ENCODE peak calls at places on chromosomes 1 and 21, in five cellular contexts. W, G, A, X and Y are unnamed samples.

GRCh38 chr1:54547601-54548388 is at the start of gene ACOT11:
- DNase-seq in W (no peak), G (no peak), A (no peak), X (peak), Y (no peak)

GRCh38 chr1:25197982-25198681 is 34.2 kb downstream of the SYF2 start:
- DNase-seq in W (no peak), G (no peak), A (no peak), X (peak), Y (no peak)

GRCh38 chr1:19744886-19745285 is 54.8 kb downstream of the TMCO4 start:
- DNase-seq in W (no peak), G (no peak), A (no peak), X (no peak), Y (no peak)

GRCh38 chr1:231039161-231040018 is 664 bp downstream of the FAM89A start:
- DNase-seq in W (no peak), G (peak), A (peak), X (no peak), Y (no peak)

GRCh38 chr1:108000620-108001105 is 35.7 kb upstream of the VAV3 start:
- DNase-seq in W (no peak), G (no peak), A (no peak), X (peak), Y (no peak)

GRCh38 chr1:230832466-230832865 is 35.9 kb downstream of the C1orf198 start:
- DNase-seq in W (no peak), G (no peak), A (no peak), X (no peak), Y (no peak)

GRCh38 chr1:116330342-116330652 is 42.7 kb upstream of the ATP1A1 start:
- DNase-seq in W (no peak), G (no peak), A (no peak), X (no peak), Y (no peak)

GRCh38 chr1:36778773-36779172 is 255.5 kb downstream of the GRIK3 start:
- DNase-seq in W (no peak), G (no peak), A (no peak), X (no peak), Y (no peak)

GRCh38 chr1:195202271-195202670 is 1406.0 kb downstream of the KCNT2 start:
- DNase-seq in W (no peak), G (no peak), A (no peak), X (no peak), Y (no peak)

GRCh38 chr1:147558045-147558444 is 16.7 kb downstream of the BCL9 start:
- DNase-seq in W (no peak), G (no peak), A (no peak), X (no peak), Y (no peak)

GRCh38 chr1:232966663-232967062 is 16.3 kb downstream of the NTPCR start:
- DNase-seq in W (no peak), G (no peak), A (no peak), X (no peak), Y (no peak)

GRCh38 chr1:166975361-166976129 is at the start of gene ILDR2:
- DNase-seq in W (no peak), G (peak), A (peak), X (no peak), Y (peak)

GRCh38 chr1:94821636-94822305 is 1.6 kb downstream of the SLC44A3 start:
- DNase-seq in W (no peak), G (no peak), A (no peak), X (peak), Y (no peak)

GRCh38 chr1:204503122-204503912 is 8.7 kb upstream of the PIK3C2B start:
- DNase-seq in W (no peak), G (no peak), A (peak), X (peak), Y (peak)

GRCh38 chr1:28582248-28582615 is 9.8 kb upstream of the RAB42 start:
- DNase-seq in W (no peak), G (no peak), A (no peak), X (no peak), Y (no peak)

GRCh38 chr1:236508593-236509027 is 15.2 kb upstream of the LGALS8 start:
- DNase-seq in W (peak), G (no peak), A (no peak), X (no peak), Y (no peak)

GRCh38 chr1:172950528-172950927 is 100.2 kb downstream of the TNFSF18 start:
- DNase-seq in W (no peak), G (no peak), A (no peak), X (no peak), Y (no peak)

GRCh38 chr1:69982992-69983391 is 222.4 kb downstream of the LRRC40 start:
- DNase-seq in W (no peak), G (no peak), A (no peak), X (no peak), Y (peak)

GRCh38 chr21:14453339-14453738 is 70.4 kb upstream of the HSPA13 start:
- DNase-seq in W (peak), G (no peak), A (peak), X (no peak), Y (no peak)

GRCh38 chr1:207793327-207793726 is 41.5 kb downstream of the CD46 start:
- DNase-seq in W (no peak), G (no peak), A (no peak), X (no peak), Y (no peak)

GRCh38 chr1:86207323-86207722 is 50.8 kb upstream of the COL24A1 start:
- DNase-seq in W (no peak), G (no peak), A (no peak), X (no peak), Y (no peak)

GRCh38 chr1:186418503-186418902 is 42.4 kb downstream of the PDC start:
- DNase-seq in W (no peak), G (no peak), A (no peak), X (no peak), Y (no peak)

GRCh38 chr1:116956378-116956777 is 45.2 kb upstream of the CD101 start:
- DNase-seq in W (no peak), G (no peak), A (no peak), X (no peak), Y (no peak)

GRCh38 chr1:19744335-19744743 is 55.4 kb downstream of the TMCO4 start:
- DNase-seq in W (no peak), G (no peak), A (no peak), X (no peak), Y (no peak)

GRCh38 chr1:92909321-92909720 is 51.9 kb downstream of the DIPK1A start:
- DNase-seq in W (no peak), G (no peak), A (no peak), X (no peak), Y (peak)

GRCh38 chr1:162033445-162033844 is 9.8 kb upstream of the OLFML2B start:
- DNase-seq in W (no peak), G (no peak), A (no peak), X (no peak), Y (no peak)

GRCh38 chr21:33039542-33039941 is 13.8 kb downstream of the OLIG2 start:
- DNase-seq in W (no peak), G (no peak), A (no peak), X (no peak), Y (no peak)

GRCh38 chr1:29513357-29513756 is 277.0 kb downstream of the PTPRU start:
- DNase-seq in W (peak), G (peak), A (peak), X (peak), Y (peak)

GRCh38 chr1:44501022-44501910 is 96.2 kb downstream of the RNF220 start:
- DNase-seq in W (no peak), G (peak), A (no peak), X (peak), Y (no peak)

GRCh38 chr1:36503159-36503558 is 20.4 kb upstream of the CSF3R start:
- DNase-seq in W (no peak), G (no peak), A (no peak), X (no peak), Y (no peak)

GRCh38 chr1:45503462-45504360 is 3.6 kb downstream of the MMACHC start:
- DNase-seq in W (no peak), G (no peak), A (no peak), X (no peak), Y (no peak)

GRCh38 chr1:209769171-209769904 is 13.5 kb downstream of the TRAF3IP3 start:
- DNase-seq in W (peak), G (no peak), A (no peak), X (no peak), Y (no peak)

GRCh38 chr1:61428146-61428545 is 296.8 kb downstream of the TM2D1 start:
- DNase-seq in W (no peak), G (no peak), A (no peak), X (no peak), Y (no peak)

GRCh38 chr21:37712204-37712934 is 203.9 kb downstream of the KCNJ6 start:
- DNase-seq in W (no peak), G (peak), A (peak), X (peak), Y (peak)

GRCh38 chr1:47309427-47309826 is 4.5 kb downstream of the STIL start:
- DNase-seq in W (no peak), G (no peak), A (no peak), X (no peak), Y (no peak)

GRCh38 chr21:42093991-42094417 is 22.9 kb downstream of the UMODL1 start:
- DNase-seq in W (no peak), G (no peak), A (no peak), X (peak), Y (no peak)

GRCh38 chr1:4803335-4803734 is 148.9 kb downstream of the AJAP1 start:
- DNase-seq in W (no peak), G (no peak), A (no peak), X (no peak), Y (no peak)

GRCh38 chr1:4801192-4801924 is 146.9 kb downstream of the AJAP1 start:
- DNase-seq in W (no peak), G (peak), A (no peak), X (no peak), Y (no peak)

GRCh38 chr1:4797429-4797828 is 143.0 kb downstream of the AJAP1 start:
- DNase-seq in W (no peak), G (no peak), A (no peak), X (no peak), Y (no peak)

GRCh38 chr1:4805987-4806386 is 151.6 kb downstream of the AJAP1 start:
- DNase-seq in W (no peak), G (no peak), A (no peak), X (no peak), Y (no peak)

GRCh38 chr1:4802024-4802423 is 147.6 kb downstream of the AJAP1 start:
- DNase-seq in W (no peak), G (no peak), A (no peak), X (no peak), Y (no peak)
- H3K27ac ChIP-seq in W (no peak), G (no peak), A (no peak), X (no peak), Y (no peak)

DNA sequence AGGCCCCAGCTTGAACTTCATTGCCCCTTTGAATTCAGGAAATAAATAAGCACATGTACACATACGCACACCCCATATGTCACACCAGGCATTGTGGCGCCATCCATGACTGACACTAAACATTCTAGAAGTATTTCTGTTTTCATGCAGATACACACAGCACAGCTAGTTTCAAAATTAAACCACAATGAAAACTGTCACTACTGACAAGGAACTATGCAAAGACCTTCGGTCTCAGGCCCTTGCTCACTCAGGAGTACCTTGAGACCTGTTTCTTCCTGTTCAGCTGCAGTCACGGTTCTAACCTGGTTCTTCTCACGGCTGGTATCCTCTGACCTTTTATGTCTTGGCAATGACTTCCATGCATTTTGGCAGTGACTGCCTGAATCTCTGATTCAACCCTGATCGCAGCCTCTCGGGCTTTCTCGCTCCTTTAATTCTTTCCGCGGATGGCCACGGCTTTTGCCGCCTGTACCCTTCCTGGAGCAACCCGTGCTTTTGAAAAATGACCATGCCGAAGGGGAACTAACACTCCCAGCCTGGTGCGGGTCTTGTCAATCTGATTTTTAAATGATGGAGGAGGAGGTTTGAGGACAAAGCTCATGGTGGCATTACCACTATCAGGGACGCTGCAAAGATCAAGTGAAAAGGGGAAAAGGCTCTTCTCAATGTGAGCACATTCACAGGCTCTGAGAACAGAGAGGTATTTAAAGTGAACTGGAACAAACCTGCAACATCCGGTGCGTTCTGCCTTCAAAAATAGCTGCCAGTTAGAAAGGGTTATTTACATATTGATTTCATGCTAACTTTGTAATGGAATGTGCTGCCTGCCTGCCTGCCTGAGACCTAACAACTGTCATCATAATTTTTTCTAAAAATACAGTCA is 384.6 kb downstream of the RRAGC start:
- DNase-seq in W (peak), G (no peak), A (no peak), X (no peak), Y (no peak)
- TF ChIP-seq ZNF274 in W (no peak), G (no peak), A (no peak), X (no peak), Y (no peak)

GRCh38 chr1:243507672-243508302 is 251.9 kb downstream of the SDCCAG8 start:
- DNase-seq in W (no peak), G (no peak), A (no peak), X (no peak), Y (no peak)

GRCh38 chr1:243508303-243508713 is 252.5 kb downstream of the SDCCAG8 start:
- DNase-seq in W (no peak), G (no peak), A (no peak), X (no peak), Y (no peak)

GRCh38 chr1:243505986-243506689 is 250.3 kb downstream of the SDCCAG8 start:
- DNase-seq in W (no peak), G (no peak), A (peak), X (peak), Y (no peak)

GRCh38 chr1:243508964-243509363 is 253.1 kb downstream of the SDCCAG8 start:
- DNase-seq in W (no peak), G (no peak), A (no peak), X (no peak), Y (no peak)

GRCh38 chr1:243507001-243507671 is 251.3 kb downstream of the SDCCAG8 start:
- DNase-seq in W (no peak), G (no peak), A (no peak), X (no peak), Y (no peak)
- H3K27ac ChIP-seq in W (no peak), G (no peak), A (no peak), X (no peak), Y (no peak)

GRCh38 chr1:224897501-224897900 is 32.0 kb upstream of the DNAH14 start:
- DNase-seq in W (no peak), G (no peak), A (no peak), X (no peak), Y (no peak)

GRCh38 chr1:224898937-224899336 is 30.5 kb upstream of the DNAH14 start:
- DNase-seq in W (no peak), G (no peak), A (no peak), X (no peak), Y (no peak)

GRCh38 chr1:224897928-224898327 is 31.5 kb upstream of the DNAH14 start:
- DNase-seq in W (no peak), G (no peak), A (no peak), X (no peak), Y (no peak)

GRCh38 chr1:224896130-224896781 is 33.2 kb upstream of the DNAH14 start:
- DNase-seq in W (no peak), G (no peak), A (no peak), X (no peak), Y (no peak)

GRCh38 chr1:224894915-224895314 is 34.6 kb upstream of the DNAH14 start:
- DNase-seq in W (no peak), G (no peak), A (peak), X (peak), Y (peak)
- TF ChIP-seq ZNF274 in W (no peak), G (no peak), A (no peak), X (no peak), Y (no peak)

GRCh38 chr1:16398371-16398953 is 31.4 kb downstream of the SZRD1 start:
- DNase-seq in W (no peak), G (no peak), A (no peak), X (no peak), Y (no peak)
- H3K27ac ChIP-seq in W (no peak), G (no peak), A (no peak), X (no peak), Y (no peak)

GRCh38 chr1:30804381-30804780 is 46.8 kb upstream of the LAPTM5 start:
- DNase-seq in W (no peak), G (no peak), A (no peak), X (no peak), Y (no peak)

GRCh38 chr1:30803562-30803961 is 46.0 kb upstream of the LAPTM5 start:
- DNase-seq in W (no peak), G (no peak), A (no peak), X (no peak), Y (no peak)

GRCh38 chr1:30798954-30799491 is 41.4 kb upstream of the LAPTM5 start:
- DNase-seq in W (no peak), G (no peak), A (no peak), X (no peak), Y (no peak)

GRCh38 chr1:30804822-30805221 is 47.2 kb upstream of the LAPTM5 start:
- DNase-seq in W (no peak), G (no peak), A (no peak), X (no peak), Y (no peak)

DNA sequence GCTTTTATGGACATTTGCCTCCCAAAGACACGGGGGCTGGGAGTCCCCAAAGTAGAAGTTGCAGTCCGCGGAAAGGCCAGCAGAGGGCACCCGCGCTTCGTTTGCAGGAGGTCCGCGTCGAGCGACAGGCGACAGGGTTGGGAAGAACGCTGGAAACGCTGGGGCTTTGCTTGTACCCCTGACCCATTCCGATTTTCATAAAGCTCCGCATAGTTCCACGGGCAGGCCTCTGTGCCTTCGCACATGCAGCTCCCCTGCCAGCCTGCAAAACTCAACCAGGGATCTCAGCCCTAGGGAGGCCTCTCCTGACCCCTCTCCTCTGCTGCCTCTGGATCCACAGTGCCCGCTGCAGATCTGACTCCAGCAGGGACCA is 44.2 kb upstream of the LAPTM5 start:
- DNase-seq in W (no peak), G (peak), A (peak), X (peak), Y (no peak)
- TF ChIP-seq ZNF274 in W (no peak), G (no peak), A (no peak), X (no peak), Y (no peak)